ENCODE peak calls at places on chromosomes 16 and 17, in six cellular contexts. G, H, K, F, J and M are unnamed samples.

GRCh38 chr16:15607700-15608396 is 35.1 kb downstream of the MARF1 start:
- DNase-seq in F (no peak), G (peak; percentile 78), K (no peak), J (no peak), H (no peak), M (no peak)

GRCh38 chr17:65332375-65332774 is 195.2 kb downstream of the RGS9 start:
- DNase-seq in H (no peak), G (peak; percentile 71), K (no peak), F (no peak), J (no peak), M (no peak)

GRCh38 chr17:7081341-7082062 is 1.5 kb upstream of the CLEC10A start:
- DNase-seq in H (peak; percentile 46), J (no peak), F (no peak), K (no peak), G (no peak), M (no peak)

GRCh38 chr17:17876959-17877547 is 40.3 kb upstream of the SREBF1 start:
- DNase-seq in F (peak; percentile 51), H (no peak), K (no peak), G (no peak), J (no peak), M (peak; percentile 33)

GRCh38 chr16:66408181-66409048 is 18.7 kb upstream of the BEAN1 start:
- DNase-seq in G (peak; percentile 87), K (no peak), F (no peak), H (peak; percentile 6), J (no peak), M (peak; percentile 44)

GRCh38 chr17:42180922-42181850 is at the start of gene KCNH4:
- DNase-seq in H (peak; percentile 75), G (no peak), J (peak; percentile 50), F (peak; percentile 68), K (peak; percentile 56), M (peak; percentile 97)

GRCh38 chr17:33778505-33779398 is 476.3 kb upstream of the CCL2 start:
- DNase-seq in H (no peak), G (peak; percentile 38), J (peak; percentile 54), F (peak; percentile 35), K (peak; percentile 68), M (peak; percentile 49)

GRCh38 chr17:1928976-1929375 is 96.2 kb downstream of the RTN4RL1 start:
- DNase-seq in H (no peak), K (no peak), G (no peak), J (no peak), F (no peak), M (peak; percentile 32)

GRCh38 chr17:59753522-59754467 is 46.3 kb downstream of the VMP1 start:
- DNase-seq in K (peak; percentile 20), G (peak; percentile 79), H (peak; percentile 40), F (no peak), J (no peak), M (peak; percentile 12)

GRCh38 chr17:28547623-28548416 is 4.6 kb downstream of the UNC119 start:
- DNase-seq in G (peak; percentile 53), J (peak; percentile 81), H (peak; percentile 31), F (peak; percentile 70), K (peak; percentile 84), M (peak; percentile 72)

GRCh38 chr17:72476134-72476533 is 355.3 kb downstream of the SOX9 start:
- DNase-seq in F (no peak), J (no peak), K (no peak), G (no peak), H (no peak), M (no peak)

GRCh38 chr16:87304951-87305350 is 12.2 kb downstream of the C16orf95 start:
- DNase-seq in F (no peak), J (no peak), H (no peak), K (no peak), G (no peak), M (no peak)

GRCh38 chr17:52389632-52390031 is 231.1 kb upstream of the CA10 start:
- DNase-seq in H (no peak), J (no peak), K (no peak), F (no peak), G (no peak), M (no peak)

GRCh38 chr16:76837872-76838271 is 353.1 kb upstream of the MON1B start:
- DNase-seq in K (no peak), H (no peak), J (no peak), G (peak; percentile 61), F (no peak), M (no peak)

GRCh38 chr16:3364774-3365427 is 9.2 kb downstream of the OR2C1 start:
- DNase-seq in J (no peak), H (peak; percentile 81), K (no peak), G (no peak), F (peak; percentile 90), M (peak; percentile 98)

GRCh38 chr17:59762022-59762825 is 54.8 kb downstream of the VMP1 start:
- DNase-seq in G (no peak), F (peak; percentile 55), H (no peak), J (no peak), K (no peak), M (no peak)

GRCh38 chr17:30021708-30022317 is 80.4 kb downstream of the EFCAB5 start:
- DNase-seq in J (peak; percentile 31), F (no peak), H (peak; percentile 5), G (no peak), K (peak; percentile 14), M (peak; percentile 33)

GRCh38 chr16:24863582-24864437 is 18.0 kb downstream of the SLC5A11 start:
- DNase-seq in F (no peak), H (no peak), K (no peak), G (no peak), J (no peak), M (no peak)

GRCh38 chr16:54847207-54847606 is 83.5 kb upstream of the IRX5 start:
- DNase-seq in K (no peak), J (no peak), G (peak; percentile 90), F (no peak), H (no peak), M (no peak)

GRCh38 chr17:33398386-33398785 is 105.3 kb upstream of the ASIC2 start:
- DNase-seq in K (no peak), G (no peak), H (no peak), F (no peak), J (no peak), M (no peak)

GRCh38 chr16:11361751-11362742 is 16.8 kb downstream of the RMI2 start:
- DNase-seq in F (no peak), H (no peak), G (no peak), K (no peak), J (no peak), M (no peak)

GRCh38 chr16:18803569-18804462 is 2.5 kb upstream of the ARL6IP1 start:
- DNase-seq in F (no peak), J (no peak), H (no peak), G (no peak), K (no peak), M (no peak)

GRCh38 chr17:68210570-68210969 is 37.3 kb upstream of the AMZ2 start:
- DNase-seq in J (no peak), H (no peak), K (no peak), F (no peak), G (no peak), M (no peak)

GRCh38 chr16:72991645-72992044 is 56.3 kb downstream of the ZFHX3 start:
- DNase-seq in H (no peak), K (no peak), G (no peak), J (no peak), F (no peak), M (no peak)

GRCh38 chr17:76189741-76190140 is 48.7 kb upstream of the FOXJ1 start:
- DNase-seq in F (no peak), K (no peak), J (no peak), H (no peak), G (no peak), M (no peak)